ENCODE peak calls at places on chromosomes 4 and X, in ten cellular contexts. One of them, this sample, is unnamed.
A peak's percentile ranks its signal among the peaks of the same experiment; 100 is the strongest.

GRCh38 chr4:115228851-115229250 is 115.4 kb upstream of the NDST4 start:
- DNase-seq in NCI-H460: no peak
- DNase-seq in kidney tubule cell: no peak
- DNase-seq in DMS 273 treated with DMSO at 0.1 percent for 48 hours: no peak
- DNase-seq in brain microvascular endothelial cell: no peak
- DNase-seq in sciatic nerve: no peak
- DNase-seq in T-helper 22 cell: no peak
- DNase-seq in astrocyte: no peak
- DNase-seq in left colon: no peak
- DNase-seq in lower lobe of right lung: no peak
- DNase-seq in this sample: no peak

GRCh38 chrX:79268788-79269187 is 98.3 kb downstream of the ITM2A start:
- DNase-seq in sciatic nerve: no peak
- DNase-seq in kidney tubule cell: peak; percentile 15
- DNase-seq in NCI-H460: no peak
- DNase-seq in DMS 273 treated with DMSO at 0.1 percent for 48 hours: no peak
- DNase-seq in lower lobe of right lung: no peak
- DNase-seq in T-helper 22 cell: no peak
- DNase-seq in astrocyte: no peak
- DNase-seq in brain microvascular endothelial cell: no peak
- DNase-seq in left colon: no peak
- DNase-seq in this sample: no peak

GRCh38 chr4:54773022-54773421 is 115.3 kb downstream of the KIT start:
- DNase-seq in kidney tubule cell: no peak
- DNase-seq in T-helper 22 cell: no peak
- DNase-seq in DMS 273 treated with DMSO at 0.1 percent for 48 hours: no peak
- DNase-seq in left colon: no peak
- DNase-seq in astrocyte: no peak
- DNase-seq in lower lobe of right lung: no peak
- DNase-seq in sciatic nerve: no peak
- DNase-seq in NCI-H460: no peak
- DNase-seq in brain microvascular endothelial cell: no peak
- DNase-seq in this sample: no peak

GRCh38 chr4:62709618-62710252 is 1509.6 kb downstream of the ADGRL3 start:
- DNase-seq in kidney tubule cell: peak; percentile 26
- DNase-seq in astrocyte: peak; percentile 0
- DNase-seq in NCI-H460: peak; percentile 27
- DNase-seq in DMS 273 treated with DMSO at 0.1 percent for 48 hours: no peak
- DNase-seq in T-helper 22 cell: no peak
- DNase-seq in left colon: no peak
- DNase-seq in lower lobe of right lung: no peak
- DNase-seq in brain microvascular endothelial cell: peak; percentile 24
- DNase-seq in sciatic nerve: no peak
- DNase-seq in this sample: peak; percentile 17

GRCh38 chr4:6271701-6272465 is 2.2 kb downstream of the WFS1 start:
- DNase-seq in kidney tubule cell: peak; percentile 48
- DNase-seq in sciatic nerve: no peak
- DNase-seq in NCI-H460: no peak
- DNase-seq in left colon: no peak
- DNase-seq in astrocyte: no peak
- DNase-seq in lower lobe of right lung: peak; percentile 87
- DNase-seq in brain microvascular endothelial cell: no peak
- DNase-seq in DMS 273 treated with DMSO at 0.1 percent for 48 hours: no peak
- DNase-seq in T-helper 22 cell: no peak
- DNase-seq in this sample: no peak

GRCh38 chr4:81919238-81919637 is 447.5 kb upstream of the RASGEF1B start:
- DNase-seq in astrocyte: no peak
- DNase-seq in sciatic nerve: no peak
- DNase-seq in NCI-H460: peak; percentile 9
- DNase-seq in lower lobe of right lung: no peak
- DNase-seq in brain microvascular endothelial cell: peak; percentile 2
- DNase-seq in DMS 273 treated with DMSO at 0.1 percent for 48 hours: peak; percentile 1
- DNase-seq in T-helper 22 cell: no peak
- DNase-seq in kidney tubule cell: peak; percentile 60
- DNase-seq in left colon: no peak
- DNase-seq in this sample: peak; percentile 23

GRCh38 chr4:90071289-90072235 is 55.6 kb upstream of the CCSER1 start:
- DNase-seq in brain microvascular endothelial cell: no peak
- DNase-seq in T-helper 22 cell: no peak
- DNase-seq in DMS 273 treated with DMSO at 0.1 percent for 48 hours: no peak
- DNase-seq in lower lobe of right lung: no peak
- DNase-seq in kidney tubule cell: no peak
- DNase-seq in astrocyte: no peak
- DNase-seq in left colon: no peak
- DNase-seq in sciatic nerve: no peak
- DNase-seq in NCI-H460: no peak
- DNase-seq in this sample: no peak

GRCh38 chrX:48997455-48997854 is 4.6 kb downstream of the GRIPAP1 start:
- DNase-seq in NCI-H460: no peak
- DNase-seq in left colon: no peak
- DNase-seq in astrocyte: no peak
- DNase-seq in sciatic nerve: no peak
- DNase-seq in lower lobe of right lung: no peak
- DNase-seq in brain microvascular endothelial cell: no peak
- DNase-seq in T-helper 22 cell: no peak
- DNase-seq in DMS 273 treated with DMSO at 0.1 percent for 48 hours: no peak
- DNase-seq in kidney tubule cell: no peak
- DNase-seq in this sample: no peak

GRCh38 chr4:80221161-80221560 is 23.9 kb downstream of the PRDM8 start:
- DNase-seq in T-helper 22 cell: no peak
- DNase-seq in NCI-H460: no peak
- DNase-seq in left colon: no peak
- DNase-seq in kidney tubule cell: peak; percentile 33
- DNase-seq in astrocyte: no peak
- DNase-seq in sciatic nerve: no peak
- DNase-seq in DMS 273 treated with DMSO at 0.1 percent for 48 hours: no peak
- DNase-seq in brain microvascular endothelial cell: no peak
- DNase-seq in lower lobe of right lung: no peak
- DNase-seq in this sample: no peak

GRCh38 chr4:165785337-165785736 is 87.7 kb upstream of the TLL1 start:
- DNase-seq in kidney tubule cell: no peak
- DNase-seq in sciatic nerve: no peak
- DNase-seq in NCI-H460: no peak
- DNase-seq in T-helper 22 cell: no peak
- DNase-seq in DMS 273 treated with DMSO at 0.1 percent for 48 hours: no peak
- DNase-seq in lower lobe of right lung: no peak
- DNase-seq in left colon: no peak
- DNase-seq in brain microvascular endothelial cell: no peak
- DNase-seq in astrocyte: no peak
- DNase-seq in this sample: no peak

GRCh38 chr4:151933122-151933827 is 172.5 kb upstream of the GATB start:
- DNase-seq in left colon: no peak
- DNase-seq in NCI-H460: no peak
- DNase-seq in astrocyte: no peak
- DNase-seq in brain microvascular endothelial cell: no peak
- DNase-seq in T-helper 22 cell: no peak
- DNase-seq in sciatic nerve: no peak
- DNase-seq in kidney tubule cell: no peak
- DNase-seq in lower lobe of right lung: no peak
- DNase-seq in DMS 273 treated with DMSO at 0.1 percent for 48 hours: no peak
- DNase-seq in this sample: no peak

GRCh38 chr4:79476196-79476595 is 68.2 kb upstream of the GK2 start:
- DNase-seq in sciatic nerve: no peak
- DNase-seq in kidney tubule cell: no peak
- DNase-seq in left colon: no peak
- DNase-seq in DMS 273 treated with DMSO at 0.1 percent for 48 hours: no peak
- DNase-seq in T-helper 22 cell: no peak
- DNase-seq in lower lobe of right lung: no peak
- DNase-seq in astrocyte: no peak
- DNase-seq in brain microvascular endothelial cell: no peak
- DNase-seq in NCI-H460: no peak
- DNase-seq in this sample: no peak

GRCh38 chr4:71564775-71565174 is 219.1 kb downstream of the GC start:
- DNase-seq in brain microvascular endothelial cell: peak; percentile 53
- DNase-seq in DMS 273 treated with DMSO at 0.1 percent for 48 hours: no peak
- DNase-seq in T-helper 22 cell: no peak
- DNase-seq in kidney tubule cell: no peak
- DNase-seq in lower lobe of right lung: no peak
- DNase-seq in sciatic nerve: no peak
- DNase-seq in astrocyte: no peak
- DNase-seq in left colon: no peak
- DNase-seq in NCI-H460: no peak
- DNase-seq in this sample: no peak

GRCh38 chr4:109803924-109804571 is 2.2 kb upstream of the CFI start:
- DNase-seq in left colon: no peak
- DNase-seq in NCI-H460: peak; percentile 44
- DNase-seq in DMS 273 treated with DMSO at 0.1 percent for 48 hours: no peak
- DNase-seq in lower lobe of right lung: no peak
- DNase-seq in kidney tubule cell: peak; percentile 66
- DNase-seq in brain microvascular endothelial cell: peak; percentile 36
- DNase-seq in sciatic nerve: no peak
- DNase-seq in astrocyte: peak; percentile 58
- DNase-seq in T-helper 22 cell: no peak
- DNase-seq in this sample: peak; percentile 51

GRCh38 chr4:152369903-152370296 is 166.0 kb downstream of the FBXW7 start:
- DNase-seq in brain microvascular endothelial cell: no peak
- DNase-seq in kidney tubule cell: no peak
- DNase-seq in NCI-H460: no peak
- DNase-seq in T-helper 22 cell: no peak
- DNase-seq in sciatic nerve: no peak
- DNase-seq in DMS 273 treated with DMSO at 0.1 percent for 48 hours: no peak
- DNase-seq in lower lobe of right lung: no peak
- DNase-seq in left colon: no peak
- DNase-seq in astrocyte: no peak
- DNase-seq in this sample: no peak

GRCh38 chr4:48912349-48912748 is 5.8 kb upstream of the OCIAD2 start:
- DNase-seq in brain microvascular endothelial cell: no peak
- DNase-seq in astrocyte: no peak
- DNase-seq in T-helper 22 cell: no peak
- DNase-seq in NCI-H460: no peak
- DNase-seq in kidney tubule cell: no peak
- DNase-seq in left colon: no peak
- DNase-seq in sciatic nerve: no peak
- DNase-seq in lower lobe of right lung: no peak
- DNase-seq in DMS 273 treated with DMSO at 0.1 percent for 48 hours: no peak
- DNase-seq in this sample: peak; percentile 76

GRCh38 chr4:8168832-8169598 is 10.4 kb upstream of the ABLIM2 start:
- DNase-seq in sciatic nerve: no peak
- DNase-seq in NCI-H460: no peak
- DNase-seq in brain microvascular endothelial cell: no peak
- DNase-seq in T-helper 22 cell: no peak
- DNase-seq in DMS 273 treated with DMSO at 0.1 percent for 48 hours: no peak
- DNase-seq in left colon: no peak
- DNase-seq in lower lobe of right lung: no peak
- DNase-seq in astrocyte: no peak
- DNase-seq in kidney tubule cell: no peak
- DNase-seq in this sample: no peak

GRCh38 chr4:90211174-90211573 is 84.0 kb downstream of the CCSER1 start:
- DNase-seq in NCI-H460: no peak
- DNase-seq in astrocyte: no peak
- DNase-seq in sciatic nerve: no peak
- DNase-seq in brain microvascular endothelial cell: no peak
- DNase-seq in left colon: no peak
- DNase-seq in kidney tubule cell: peak; percentile 6
- DNase-seq in T-helper 22 cell: no peak
- DNase-seq in lower lobe of right lung: no peak
- DNase-seq in DMS 273 treated with DMSO at 0.1 percent for 48 hours: no peak
- DNase-seq in this sample: peak; percentile 52

GRCh38 chrX:103446665-103447302 is 70.4 kb downstream of the BEX3 start:
- DNase-seq in NCI-H460: no peak
- DNase-seq in kidney tubule cell: peak; percentile 52
- DNase-seq in T-helper 22 cell: no peak
- DNase-seq in lower lobe of right lung: no peak
- DNase-seq in sciatic nerve: no peak
- DNase-seq in left colon: no peak
- DNase-seq in DMS 273 treated with DMSO at 0.1 percent for 48 hours: no peak
- DNase-seq in astrocyte: peak; percentile 36
- DNase-seq in brain microvascular endothelial cell: peak; percentile 25
- DNase-seq in this sample: peak; percentile 77

GRCh38 chrX:104445591-104445990 is 120.4 kb upstream of the IL1RAPL2 start:
- DNase-seq in sciatic nerve: no peak
- DNase-seq in lower lobe of right lung: no peak
- DNase-seq in brain microvascular endothelial cell: no peak
- DNase-seq in NCI-H460: no peak
- DNase-seq in kidney tubule cell: no peak
- DNase-seq in T-helper 22 cell: no peak
- DNase-seq in left colon: no peak
- DNase-seq in DMS 273 treated with DMSO at 0.1 percent for 48 hours: no peak
- DNase-seq in astrocyte: no peak
- DNase-seq in this sample: no peak

GRCh38 chr4:44098973-44099372 is 349.6 kb downstream of the KCTD8 start:
- DNase-seq in brain microvascular endothelial cell: no peak
- DNase-seq in NCI-H460: no peak
- DNase-seq in sciatic nerve: no peak
- DNase-seq in DMS 273 treated with DMSO at 0.1 percent for 48 hours: no peak
- DNase-seq in kidney tubule cell: no peak
- DNase-seq in T-helper 22 cell: no peak
- DNase-seq in astrocyte: no peak
- DNase-seq in lower lobe of right lung: no peak
- DNase-seq in left colon: no peak
- DNase-seq in this sample: no peak

GRCh38 chrX:150649096-150649870 is 43.9 kb upstream of the MTMR1 start:
- DNase-seq in left colon: peak; percentile 9
- DNase-seq in DMS 273 treated with DMSO at 0.1 percent for 48 hours: no peak
- DNase-seq in lower lobe of right lung: peak; percentile 37
- DNase-seq in brain microvascular endothelial cell: peak; percentile 47
- DNase-seq in NCI-H460: no peak
- DNase-seq in T-helper 22 cell: no peak
- DNase-seq in kidney tubule cell: no peak
- DNase-seq in sciatic nerve: no peak
- DNase-seq in astrocyte: peak; percentile 64
- DNase-seq in this sample: peak; percentile 32

GRCh38 chr4:109939153-109939552 is 26.5 kb downstream of the EGF start:
- DNase-seq in T-helper 22 cell: no peak
- DNase-seq in sciatic nerve: no peak
- DNase-seq in kidney tubule cell: no peak
- DNase-seq in lower lobe of right lung: no peak
- DNase-seq in brain microvascular endothelial cell: no peak
- DNase-seq in astrocyte: no peak
- DNase-seq in DMS 273 treated with DMSO at 0.1 percent for 48 hours: no peak
- DNase-seq in NCI-H460: no peak
- DNase-seq in left colon: no peak
- DNase-seq in this sample: no peak

GRCh38 chr4:176034498-176034897 is 31.1 kb upstream of the WDR17 start:
- DNase-seq in left colon: no peak
- DNase-seq in astrocyte: peak; percentile 33
- DNase-seq in brain microvascular endothelial cell: no peak
- DNase-seq in T-helper 22 cell: no peak
- DNase-seq in sciatic nerve: no peak
- DNase-seq in kidney tubule cell: peak; percentile 41
- DNase-seq in lower lobe of right lung: no peak
- DNase-seq in NCI-H460: peak; percentile 41
- DNase-seq in DMS 273 treated with DMSO at 0.1 percent for 48 hours: no peak
- DNase-seq in this sample: peak; percentile 42

GRCh38 chr4:37528161-37528560 is 158.0 kb downstream of the RELL1 start:
- DNase-seq in NCI-H460: no peak
- DNase-seq in DMS 273 treated with DMSO at 0.1 percent for 48 hours: no peak
- DNase-seq in kidney tubule cell: peak; percentile 83
- DNase-seq in left colon: peak; percentile 10
- DNase-seq in T-helper 22 cell: no peak
- DNase-seq in lower lobe of right lung: peak; percentile 48
- DNase-seq in sciatic nerve: no peak
- DNase-seq in astrocyte: no peak
- DNase-seq in brain microvascular endothelial cell: no peak
- DNase-seq in this sample: peak; percentile 80

GRCh38 chrX:115030635-115031034 is 13.2 kb upstream of the IL13RA2 start:
- DNase-seq in brain microvascular endothelial cell: no peak
- DNase-seq in sciatic nerve: no peak
- DNase-seq in astrocyte: no peak
- DNase-seq in lower lobe of right lung: no peak
- DNase-seq in T-helper 22 cell: no peak
- DNase-seq in left colon: peak; percentile 16
- DNase-seq in DMS 273 treated with DMSO at 0.1 percent for 48 hours: no peak
- DNase-seq in NCI-H460: no peak
- DNase-seq in kidney tubule cell: peak; percentile 39
- DNase-seq in this sample: peak; percentile 93